ENCODE peak calls at places on chromosomes 7 and 10, in nine cellular contexts. One of them, this sample, is unnamed.

GRCh38 chr7:124276005-124276606 is 243.2 kb upstream of the TMEM229A start:
- DNase-seq in AG04450: no peak
- DNase-seq in astrocyte: no peak
- DNase-seq in A673: peak
- DNase-seq in kidney epithelial cell: no peak
- DNase-seq in endothelial cell: peak
- DNase-seq in fibroblast of the aortic adventitia: no peak
- DNase-seq in heart right ventricle: no peak
- DNase-seq in type B pancreatic cell: no peak
- DNase-seq in this sample: peak

GRCh38 chr7:1890289-1891235 is 220.5 kb downstream of the ELFN1 start:
- DNase-seq in AG04450: no peak
- DNase-seq in astrocyte: no peak
- DNase-seq in A673: no peak
- DNase-seq in kidney epithelial cell: no peak
- DNase-seq in endothelial cell: no peak
- DNase-seq in fibroblast of the aortic adventitia: no peak
- DNase-seq in heart right ventricle: no peak
- DNase-seq in type B pancreatic cell: no peak
- DNase-seq in this sample: no peak

GRCh38 chr10:29132821-29133156 is 156.1 kb upstream of the LYZL1 start:
- DNase-seq in AG04450: no peak
- DNase-seq in astrocyte: no peak
- DNase-seq in A673: no peak
- DNase-seq in kidney epithelial cell: no peak
- DNase-seq in endothelial cell: no peak
- DNase-seq in fibroblast of the aortic adventitia: no peak
- DNase-seq in heart right ventricle: no peak
- DNase-seq in type B pancreatic cell: no peak
- DNase-seq in this sample: no peak

GRCh38 chr10:77641344-77641743 is 3.7 kb upstream of the KCNMA1 start:
- DNase-seq in AG04450: no peak
- DNase-seq in astrocyte: no peak
- DNase-seq in A673: no peak
- DNase-seq in kidney epithelial cell: no peak
- DNase-seq in endothelial cell: no peak
- DNase-seq in fibroblast of the aortic adventitia: no peak
- DNase-seq in heart right ventricle: no peak
- DNase-seq in type B pancreatic cell: no peak
- DNase-seq in this sample: no peak

GRCh38 chr10:34474060-34474376 is 341.1 kb downstream of the PARD3 start:
- DNase-seq in AG04450: peak
- DNase-seq in astrocyte: peak
- DNase-seq in A673: no peak
- DNase-seq in kidney epithelial cell: peak
- DNase-seq in endothelial cell: no peak
- DNase-seq in fibroblast of the aortic adventitia: peak
- DNase-seq in heart right ventricle: no peak
- DNase-seq in type B pancreatic cell: no peak
- DNase-seq in this sample: no peak

GRCh38 chr7:115838829-115839228 is 191.7 kb downstream of the TFEC start:
- DNase-seq in AG04450: no peak
- DNase-seq in astrocyte: no peak
- DNase-seq in A673: peak
- DNase-seq in kidney epithelial cell: no peak
- DNase-seq in endothelial cell: no peak
- DNase-seq in fibroblast of the aortic adventitia: peak
- DNase-seq in heart right ventricle: no peak
- DNase-seq in type B pancreatic cell: no peak
- DNase-seq in this sample: no peak

GRCh38 chr10:11387044-11387443 is 224.4 kb downstream of the USP6NL start:
- DNase-seq in AG04450: no peak
- DNase-seq in astrocyte: no peak
- DNase-seq in A673: no peak
- DNase-seq in kidney epithelial cell: no peak
- DNase-seq in endothelial cell: no peak
- DNase-seq in fibroblast of the aortic adventitia: no peak
- DNase-seq in heart right ventricle: no peak
- DNase-seq in type B pancreatic cell: no peak
- DNase-seq in this sample: no peak

GRCh38 chr7:104207348-104207730 is 474 bp downstream of the ORC5 start:
- DNase-seq in AG04450: no peak
- DNase-seq in astrocyte: peak
- DNase-seq in A673: peak
- DNase-seq in kidney epithelial cell: no peak
- DNase-seq in endothelial cell: peak
- DNase-seq in fibroblast of the aortic adventitia: peak
- DNase-seq in heart right ventricle: no peak
- DNase-seq in type B pancreatic cell: no peak
- DNase-seq in this sample: no peak

GRCh38 chr7:91533996-91534395 is 269.8 kb downstream of the FZD1 start:
- DNase-seq in AG04450: no peak
- DNase-seq in astrocyte: no peak
- DNase-seq in A673: no peak
- DNase-seq in kidney epithelial cell: no peak
- DNase-seq in endothelial cell: no peak
- DNase-seq in fibroblast of the aortic adventitia: no peak
- DNase-seq in heart right ventricle: no peak
- DNase-seq in type B pancreatic cell: no peak
- DNase-seq in this sample: no peak

GRCh38 chr10:17143055-17143690 is 13.6 kb upstream of the CUBN start:
- DNase-seq in AG04450: no peak
- DNase-seq in astrocyte: no peak
- DNase-seq in A673: no peak
- DNase-seq in kidney epithelial cell: no peak
- DNase-seq in endothelial cell: no peak
- DNase-seq in fibroblast of the aortic adventitia: no peak
- DNase-seq in heart right ventricle: no peak
- DNase-seq in type B pancreatic cell: no peak
- DNase-seq in this sample: no peak

GRCh38 chr7:115558186-115558585 is 472.4 kb downstream of the TFEC start:
- DNase-seq in AG04450: no peak
- DNase-seq in astrocyte: peak
- DNase-seq in A673: peak
- DNase-seq in kidney epithelial cell: no peak
- DNase-seq in endothelial cell: no peak
- DNase-seq in fibroblast of the aortic adventitia: peak
- DNase-seq in heart right ventricle: no peak
- DNase-seq in type B pancreatic cell: no peak
- DNase-seq in this sample: no peak

GRCh38 chr7:36723951-36724664 is at the start of gene AOAH:
- DNase-seq in AG04450: no peak
- DNase-seq in astrocyte: no peak
- DNase-seq in A673: no peak
- DNase-seq in kidney epithelial cell: no peak
- DNase-seq in endothelial cell: no peak
- DNase-seq in fibroblast of the aortic adventitia: no peak
- DNase-seq in heart right ventricle: peak
- DNase-seq in type B pancreatic cell: no peak
- DNase-seq in this sample: no peak

GRCh38 chr10:129329375-129330040 is 137.5 kb upstream of the MGMT start:
- DNase-seq in AG04450: no peak
- DNase-seq in astrocyte: no peak
- DNase-seq in A673: peak
- DNase-seq in kidney epithelial cell: peak
- DNase-seq in endothelial cell: no peak
- DNase-seq in fibroblast of the aortic adventitia: no peak
- DNase-seq in heart right ventricle: no peak
- DNase-seq in type B pancreatic cell: no peak
- DNase-seq in this sample: no peak

GRCh38 chr7:142523821-142524460 is 225.3 kb upstream of the PRSS1 start:
- DNase-seq in AG04450: no peak
- DNase-seq in astrocyte: no peak
- DNase-seq in A673: no peak
- DNase-seq in kidney epithelial cell: no peak
- DNase-seq in endothelial cell: no peak
- DNase-seq in fibroblast of the aortic adventitia: no peak
- DNase-seq in heart right ventricle: no peak
- DNase-seq in type B pancreatic cell: no peak
- DNase-seq in this sample: no peak
- TF ChIP-seq CTCF in AG04450: peak
- TF ChIP-seq CTCF in astrocyte: peak
- TF ChIP-seq CTCF in A673: no peak
- TF ChIP-seq CTCF in kidney epithelial cell: no peak
- TF ChIP-seq CTCF in endothelial cell: no peak
- TF ChIP-seq CTCF in fibroblast of the aortic adventitia: peak
- TF ChIP-seq CTCF in heart right ventricle: no peak
- TF ChIP-seq CTCF in type B pancreatic cell: no peak
- TF ChIP-seq CTCF in this sample: no peak

DNA sequence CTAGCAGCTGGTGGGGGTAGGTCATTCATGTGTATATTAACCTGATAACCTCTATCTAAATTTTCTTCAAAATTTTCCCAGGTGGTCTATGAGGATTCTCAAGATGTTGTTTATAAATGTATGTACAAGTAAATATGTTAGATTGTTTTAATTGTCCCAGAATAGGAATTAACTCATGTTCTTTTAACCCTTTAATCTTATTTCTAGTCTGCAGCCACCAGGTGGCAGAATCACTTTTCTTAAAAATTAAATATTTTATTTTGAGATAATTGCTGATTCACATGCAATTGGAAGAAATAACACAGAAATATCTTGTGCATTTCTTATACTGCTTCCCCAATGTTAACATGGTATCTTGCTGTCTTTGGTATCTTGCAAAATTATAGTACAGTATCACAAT is 589.5 kb downstream of the ARL4A start:
- DNase-seq in AG04450: no peak
- DNase-seq in astrocyte: no peak
- DNase-seq in A673: peak
- DNase-seq in kidney epithelial cell: no peak
- DNase-seq in endothelial cell: no peak
- DNase-seq in fibroblast of the aortic adventitia: peak
- DNase-seq in heart right ventricle: no peak
- DNase-seq in type B pancreatic cell: no peak
- DNase-seq in this sample: no peak
- TF ChIP-seq CTCF in AG04450: peak
- TF ChIP-seq CTCF in astrocyte: peak
- TF ChIP-seq CTCF in A673: peak
- TF ChIP-seq CTCF in kidney epithelial cell: peak
- TF ChIP-seq CTCF in endothelial cell: peak
- TF ChIP-seq CTCF in fibroblast of the aortic adventitia: peak
- TF ChIP-seq CTCF in heart right ventricle: no peak
- TF ChIP-seq CTCF in type B pancreatic cell: peak
- TF ChIP-seq CTCF in this sample: peak

GRCh38 chr7:31061185-31061584 is 9.1 kb downstream of the ADCYAP1R1 start:
- DNase-seq in AG04450: no peak
- DNase-seq in astrocyte: no peak
- DNase-seq in A673: no peak
- DNase-seq in kidney epithelial cell: no peak
- DNase-seq in endothelial cell: no peak
- DNase-seq in fibroblast of the aortic adventitia: no peak
- DNase-seq in heart right ventricle: no peak
- DNase-seq in type B pancreatic cell: no peak
- DNase-seq in this sample: peak
- TF ChIP-seq CTCF in AG04450: no peak
- TF ChIP-seq CTCF in astrocyte: no peak
- TF ChIP-seq CTCF in A673: no peak
- TF ChIP-seq CTCF in kidney epithelial cell: no peak
- TF ChIP-seq CTCF in endothelial cell: no peak
- TF ChIP-seq CTCF in fibroblast of the aortic adventitia: no peak
- TF ChIP-seq CTCF in heart right ventricle: no peak
- TF ChIP-seq CTCF in type B pancreatic cell: peak
- TF ChIP-seq CTCF in this sample: peak

DNA sequence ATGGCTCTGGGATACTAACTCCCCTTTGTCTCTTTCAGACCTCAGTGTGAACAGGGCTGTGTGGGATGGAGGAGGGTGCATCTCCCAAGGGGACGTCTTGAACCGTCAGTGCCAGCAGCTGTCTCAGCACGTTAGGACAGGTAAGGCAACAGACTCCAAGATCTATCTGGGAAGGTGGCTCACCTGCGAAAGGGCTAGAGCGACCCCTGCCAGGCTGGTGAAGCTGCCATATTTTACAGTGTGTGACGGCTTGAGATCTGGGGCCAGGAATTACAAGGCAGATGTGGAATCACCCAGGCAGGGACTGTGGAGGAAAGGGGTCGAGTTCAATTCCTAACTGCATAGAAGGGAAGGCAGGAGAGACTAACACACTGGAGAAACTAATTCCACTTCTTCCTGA is 11.2 kb downstream of the MUC17 start:
- DNase-seq in AG04450: no peak
- DNase-seq in astrocyte: no peak
- DNase-seq in A673: no peak
- DNase-seq in kidney epithelial cell: no peak
- DNase-seq in endothelial cell: no peak
- DNase-seq in fibroblast of the aortic adventitia: no peak
- DNase-seq in heart right ventricle: no peak
- DNase-seq in type B pancreatic cell: no peak
- DNase-seq in this sample: no peak
- TF ChIP-seq CTCF in AG04450: no peak
- TF ChIP-seq CTCF in astrocyte: no peak
- TF ChIP-seq CTCF in A673: no peak
- TF ChIP-seq CTCF in kidney epithelial cell: no peak
- TF ChIP-seq CTCF in endothelial cell: no peak
- TF ChIP-seq CTCF in fibroblast of the aortic adventitia: no peak
- TF ChIP-seq CTCF in heart right ventricle: no peak
- TF ChIP-seq CTCF in type B pancreatic cell: no peak
- TF ChIP-seq CTCF in this sample: no peak

GRCh38 chr10:112949875-112950507 is at the start of gene TCF7L2:
- DNase-seq in AG04450: peak
- DNase-seq in astrocyte: peak
- DNase-seq in A673: peak
- DNase-seq in kidney epithelial cell: peak
- DNase-seq in endothelial cell: peak
- DNase-seq in fibroblast of the aortic adventitia: peak
- DNase-seq in heart right ventricle: peak
- DNase-seq in type B pancreatic cell: peak
- DNase-seq in this sample: peak
- TF ChIP-seq CTCF in AG04450: no peak
- TF ChIP-seq CTCF in astrocyte: no peak
- TF ChIP-seq CTCF in A673: no peak
- TF ChIP-seq CTCF in kidney epithelial cell: peak
- TF ChIP-seq CTCF in endothelial cell: no peak
- TF ChIP-seq CTCF in fibroblast of the aortic adventitia: no peak
- TF ChIP-seq CTCF in heart right ventricle: no peak
- TF ChIP-seq CTCF in type B pancreatic cell: no peak
- TF ChIP-seq CTCF in this sample: no peak

DNA sequence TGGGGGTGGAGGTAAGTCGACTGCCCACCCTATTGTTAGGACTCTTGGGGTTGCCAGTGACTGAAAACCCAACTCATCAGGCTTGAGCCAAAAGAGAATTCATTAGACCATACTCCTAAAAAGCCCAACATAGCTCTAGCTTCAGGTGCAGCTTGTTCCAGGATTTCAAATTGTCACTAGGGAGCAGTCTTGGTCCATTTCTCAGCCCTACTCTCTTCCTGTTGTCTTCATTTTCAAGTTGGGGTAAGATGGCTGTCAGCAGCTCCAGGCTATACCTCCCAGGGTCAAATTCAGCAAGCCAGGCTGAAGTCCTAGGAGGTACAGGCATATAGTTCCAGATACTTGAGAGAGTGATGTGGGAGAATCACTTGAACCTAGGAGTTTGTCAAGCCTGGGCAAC is 14.9 kb upstream of the COL13A1 start:
- DNase-seq in AG04450: no peak
- DNase-seq in astrocyte: no peak
- DNase-seq in A673: peak
- DNase-seq in kidney epithelial cell: no peak
- DNase-seq in endothelial cell: peak
- DNase-seq in fibroblast of the aortic adventitia: peak
- DNase-seq in heart right ventricle: no peak
- DNase-seq in type B pancreatic cell: no peak
- DNase-seq in this sample: no peak
- TF ChIP-seq CTCF in AG04450: peak
- TF ChIP-seq CTCF in astrocyte: peak
- TF ChIP-seq CTCF in A673: peak
- TF ChIP-seq CTCF in kidney epithelial cell: peak
- TF ChIP-seq CTCF in endothelial cell: no peak
- TF ChIP-seq CTCF in fibroblast of the aortic adventitia: peak
- TF ChIP-seq CTCF in heart right ventricle: no peak
- TF ChIP-seq CTCF in type B pancreatic cell: peak
- TF ChIP-seq CTCF in this sample: no peak

GRCh38 chr7:21193895-21194294 is 234.0 kb upstream of the SP4 start:
- DNase-seq in AG04450: no peak
- DNase-seq in astrocyte: no peak
- DNase-seq in A673: no peak
- DNase-seq in kidney epithelial cell: no peak
- DNase-seq in endothelial cell: no peak
- DNase-seq in fibroblast of the aortic adventitia: no peak
- DNase-seq in heart right ventricle: no peak
- DNase-seq in type B pancreatic cell: no peak
- DNase-seq in this sample: no peak
- TF ChIP-seq CTCF in AG04450: no peak
- TF ChIP-seq CTCF in astrocyte: no peak
- TF ChIP-seq CTCF in A673: no peak
- TF ChIP-seq CTCF in kidney epithelial cell: no peak
- TF ChIP-seq CTCF in endothelial cell: peak
- TF ChIP-seq CTCF in fibroblast of the aortic adventitia: no peak
- TF ChIP-seq CTCF in heart right ventricle: no peak
- TF ChIP-seq CTCF in type B pancreatic cell: no peak
- TF ChIP-seq CTCF in this sample: no peak

This sample was measured in Calu3.